ENCODE peak calls at places on chromosome 16, in four cellular contexts. One of them, this sample, is unnamed.

GRCh38 chr16:83310816-83311215 is 497.0 kb upstream of the HSBP1 start:
- DNase-seq in stomach: no peak
- DNase-seq in SK-N-SH: no peak
- DNase-seq in A549: no peak
- DNase-seq in this sample: no peak

GRCh38 chr16:12975766-12976165 is 74.4 kb downstream of the SHISA9 start:
- DNase-seq in SK-N-SH: no peak
- DNase-seq in A549: no peak
- DNase-seq in stomach: no peak
- DNase-seq in this sample: no peak

GRCh38 chr16:16147316-16147999 is 75.8 kb downstream of the ABCC6 start:
- DNase-seq in SK-N-SH: no peak
- DNase-seq in stomach: no peak
- DNase-seq in A549: no peak
- DNase-seq in this sample: no peak

GRCh38 chr16:12260647-12261262 is 284.2 kb downstream of the SNX29 start:
- DNase-seq in stomach: no peak
- DNase-seq in A549: peak
- DNase-seq in SK-N-SH: no peak
- DNase-seq in this sample: no peak

GRCh38 chr16:29009838-29010166 is 24.9 kb downstream of the LAT start:
- DNase-seq in stomach: no peak
- DNase-seq in A549: no peak
- DNase-seq in SK-N-SH: no peak
- DNase-seq in this sample: no peak

GRCh38 chr16:84482951-84483881 is 21.2 kb downstream of the MEAK7 start:
- DNase-seq in A549: no peak
- DNase-seq in stomach: peak
- DNase-seq in SK-N-SH: no peak
- DNase-seq in this sample: no peak

GRCh38 chr16:52453661-52454060 is 93.3 kb downstream of the TOX3 start:
- DNase-seq in A549: no peak
- DNase-seq in SK-N-SH: no peak
- DNase-seq in stomach: no peak
- DNase-seq in this sample: peak

GRCh38 chr16:68083861-68084503 is 1.2 kb upstream of the NFATC3 start:
- DNase-seq in A549: no peak
- DNase-seq in SK-N-SH: no peak
- DNase-seq in stomach: no peak
- DNase-seq in this sample: no peak

GRCh38 chr16:75256059-75256870 is 4.8 kb upstream of the BCAR1 start:
- DNase-seq in SK-N-SH: no peak
- DNase-seq in stomach: peak
- DNase-seq in A549: no peak
- DNase-seq in this sample: no peak

GRCh38 chr16:21097151-21097550 is 53.5 kb downstream of the DNAH3 start:
- DNase-seq in stomach: no peak
- DNase-seq in SK-N-SH: no peak
- DNase-seq in A549: no peak
- DNase-seq in this sample: no peak

GRCh38 chr16:2839650-2840450 is 9.7 kb downstream of the ZG16B start:
- DNase-seq in stomach: no peak
- DNase-seq in SK-N-SH: no peak
- DNase-seq in A549: no peak
- DNase-seq in this sample: no peak

GRCh38 chr16:47063011-47063724 is 80.6 kb downstream of the NETO2 start:
- DNase-seq in SK-N-SH: no peak
- DNase-seq in A549: no peak
- DNase-seq in stomach: no peak
- DNase-seq in this sample: no peak

GRCh38 chr16:57500578-57501111 is 14.4 kb upstream of the DOK4 start:
- DNase-seq in A549: no peak
- DNase-seq in stomach: no peak
- DNase-seq in SK-N-SH: peak
- DNase-seq in this sample: no peak

GRCh38 chr16:13307255-13307654 is 405.9 kb downstream of the SHISA9 start:
- DNase-seq in A549: no peak
- DNase-seq in SK-N-SH: no peak
- DNase-seq in stomach: no peak
- DNase-seq in this sample: no peak

GRCh38 chr16:67317853-67318252 is 8.7 kb downstream of the KCTD19 start:
- DNase-seq in SK-N-SH: no peak
- DNase-seq in stomach: no peak
- DNase-seq in A549: no peak
- DNase-seq in this sample: no peak

GRCh38 chr16:73020409-73020884 is 27.5 kb downstream of the ZFHX3 start:
- DNase-seq in stomach: peak
- DNase-seq in SK-N-SH: no peak
- DNase-seq in A549: peak
- DNase-seq in this sample: peak

GRCh38 chr16:67087803-67088202 is 21.9 kb upstream of the PHAF1 start:
- DNase-seq in A549: no peak
- DNase-seq in stomach: no peak
- DNase-seq in SK-N-SH: peak
- DNase-seq in this sample: no peak

GRCh38 chr16:81996664-81997529 is 14.4 kb downstream of the SDR42E1 start:
- DNase-seq in A549: peak
- DNase-seq in SK-N-SH: no peak
- DNase-seq in stomach: no peak
- DNase-seq in this sample: no peak

GRCh38 chr16:3665508-3665907 is 11.0 kb downstream of the DNASE1 start:
- DNase-seq in A549: no peak
- DNase-seq in SK-N-SH: no peak
- DNase-seq in stomach: no peak
- DNase-seq in this sample: no peak

GRCh38 chr16:57991551-57992059 is 8.9 kb downstream of the ZNF319 start:
- DNase-seq in SK-N-SH: no peak
- DNase-seq in stomach: no peak
- DNase-seq in A549: no peak
- DNase-seq in this sample: no peak

DNA sequence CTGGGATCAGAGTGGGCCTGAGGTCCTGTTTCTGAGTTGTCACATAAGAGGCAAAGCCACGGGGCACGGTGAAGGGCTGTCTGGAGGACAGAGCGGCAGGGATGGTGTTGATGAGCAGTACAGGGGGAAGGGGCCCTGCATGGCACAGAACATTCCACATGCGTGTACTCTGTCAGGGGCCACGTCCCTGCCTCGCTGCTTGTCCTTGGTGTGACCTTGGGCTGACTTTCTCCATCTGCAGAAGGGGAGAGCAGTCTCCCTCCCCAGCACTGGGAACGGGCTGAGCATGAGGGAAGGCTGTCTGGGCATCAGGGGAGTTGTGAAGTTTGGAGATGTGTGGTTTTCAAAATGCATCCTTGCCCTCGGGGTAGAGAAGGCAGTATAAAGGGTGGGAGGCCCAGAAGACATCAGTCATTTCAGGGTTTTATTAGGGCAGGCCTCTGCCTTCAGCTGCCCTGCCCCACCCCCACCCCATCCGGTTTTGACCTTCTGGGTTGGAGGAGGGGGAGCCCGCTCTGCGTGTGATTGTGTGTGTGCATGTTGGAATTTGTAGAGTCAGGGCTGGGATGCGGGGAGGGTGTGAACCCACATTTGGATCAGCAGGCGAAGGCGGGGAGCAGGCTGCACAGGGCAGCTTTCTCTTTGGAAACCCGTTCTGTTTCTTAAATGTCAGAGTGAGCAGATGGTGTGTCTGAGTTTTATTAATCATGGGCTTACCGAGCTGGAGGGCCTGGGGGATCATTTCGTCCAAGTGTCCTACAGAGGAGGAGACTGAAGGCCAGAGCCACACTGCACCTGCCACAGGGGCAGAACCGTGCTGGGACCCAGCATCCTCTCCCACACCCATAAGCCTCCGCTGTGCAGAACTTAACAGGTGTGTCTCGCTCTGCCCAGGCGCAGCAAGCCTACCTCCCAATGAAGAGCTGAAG is 71.2 kb upstream of the GSE1 start:
- DNase-seq in A549: no peak
- DNase-seq in SK-N-SH: no peak
- DNase-seq in stomach: no peak
- DNase-seq in this sample: no peak
- TF ChIP-seq EP300 in A549: no peak
- TF ChIP-seq EP300 in SK-N-SH: no peak
- TF ChIP-seq EP300 in stomach: no peak
- TF ChIP-seq EP300 in this sample: no peak

GRCh38 chr16:69087161-69087581 is 18.3 kb upstream of the HAS3 start:
- DNase-seq in A549: no peak
- DNase-seq in SK-N-SH: no peak
- DNase-seq in stomach: no peak
- DNase-seq in this sample: no peak

GRCh38 chr16:69089091-69089912 is 16.2 kb upstream of the HAS3 start:
- DNase-seq in A549: no peak
- DNase-seq in SK-N-SH: peak
- DNase-seq in stomach: peak
- DNase-seq in this sample: no peak

GRCh38 chr16:69084301-69084700 is 21.2 kb upstream of the HAS3 start:
- DNase-seq in stomach: no peak
- DNase-seq in SK-N-SH: no peak
- DNase-seq in A549: no peak
- DNase-seq in this sample: no peak

GRCh38 chr16:69085032-69085695 is 20.3 kb upstream of the HAS3 start:
- DNase-seq in SK-N-SH: no peak
- DNase-seq in A549: no peak
- DNase-seq in stomach: no peak
- DNase-seq in this sample: no peak

GRCh38 chr16:69088684-69089083 is 16.8 kb upstream of the HAS3 start:
- DNase-seq in A549: no peak
- DNase-seq in SK-N-SH: no peak
- DNase-seq in stomach: no peak
- DNase-seq in this sample: no peak
- H3K27ac ChIP-seq in A549: peak
- H3K27ac ChIP-seq in SK-N-SH: peak
- H3K27ac ChIP-seq in stomach: no peak
- H3K27ac ChIP-seq in this sample: no peak

GRCh38 chr16:1163567-1164055 is 10.7 kb downstream of the CACNA1H start:
- DNase-seq in stomach: no peak
- DNase-seq in SK-N-SH: no peak
- DNase-seq in A549: no peak
- DNase-seq in this sample: no peak
- H3K4me3 ChIP-seq in stomach: no peak
- H3K4me3 ChIP-seq in SK-N-SH: no peak
- H3K4me3 ChIP-seq in A549: no peak
- H3K4me3 ChIP-seq in this sample: no peak

GRCh38 chr16:49875812-49876715 is 20.2 kb upstream of the ZNF423 start:
- DNase-seq in A549: no peak
- DNase-seq in SK-N-SH: no peak
- DNase-seq in stomach: no peak
- DNase-seq in this sample: no peak
- TF ChIP-seq EP300 in A549: no peak
- TF ChIP-seq EP300 in SK-N-SH: no peak
- TF ChIP-seq EP300 in stomach: no peak
- TF ChIP-seq EP300 in this sample: no peak

GRCh38 chr16:10280262-10281170 is 98.3 kb upstream of the GRIN2A start:
- DNase-seq in stomach: no peak
- DNase-seq in A549: no peak
- DNase-seq in SK-N-SH: peak
- DNase-seq in this sample: no peak

GRCh38 chr16:10277597-10277996 is 95.4 kb upstream of the GRIN2A start:
- DNase-seq in SK-N-SH: no peak
- DNase-seq in A549: no peak
- DNase-seq in stomach: no peak
- DNase-seq in this sample: no peak

GRCh38 chr16:10282367-10282766 is 100.1 kb upstream of the GRIN2A start:
- DNase-seq in SK-N-SH: no peak
- DNase-seq in A549: no peak
- DNase-seq in stomach: no peak
- DNase-seq in this sample: no peak
- H3K27ac ChIP-seq in SK-N-SH: no peak
- H3K27ac ChIP-seq in A549: no peak
- H3K27ac ChIP-seq in stomach: no peak
- H3K27ac ChIP-seq in this sample: no peak

GRCh38 chr16:27462200-27462845 is 60.3 kb downstream of the IL21R start:
- DNase-seq in SK-N-SH: no peak
- DNase-seq in A549: no peak
- DNase-seq in stomach: no peak
- DNase-seq in this sample: no peak

GRCh38 chr16:27462846-27463682 is 61.1 kb downstream of the IL21R start:
- DNase-seq in stomach: no peak
- DNase-seq in A549: no peak
- DNase-seq in SK-N-SH: no peak
- DNase-seq in this sample: no peak

GRCh38 chr16:27465483-27465879 is 63.5 kb downstream of the IL21R start:
- DNase-seq in stomach: no peak
- DNase-seq in A549: no peak
- DNase-seq in SK-N-SH: no peak
- DNase-seq in this sample: no peak

GRCh38 chr16:27463741-27464662 is 62.0 kb downstream of the IL21R start:
- DNase-seq in stomach: no peak
- DNase-seq in SK-N-SH: no peak
- DNase-seq in A549: no peak
- DNase-seq in this sample: no peak

DNA sequence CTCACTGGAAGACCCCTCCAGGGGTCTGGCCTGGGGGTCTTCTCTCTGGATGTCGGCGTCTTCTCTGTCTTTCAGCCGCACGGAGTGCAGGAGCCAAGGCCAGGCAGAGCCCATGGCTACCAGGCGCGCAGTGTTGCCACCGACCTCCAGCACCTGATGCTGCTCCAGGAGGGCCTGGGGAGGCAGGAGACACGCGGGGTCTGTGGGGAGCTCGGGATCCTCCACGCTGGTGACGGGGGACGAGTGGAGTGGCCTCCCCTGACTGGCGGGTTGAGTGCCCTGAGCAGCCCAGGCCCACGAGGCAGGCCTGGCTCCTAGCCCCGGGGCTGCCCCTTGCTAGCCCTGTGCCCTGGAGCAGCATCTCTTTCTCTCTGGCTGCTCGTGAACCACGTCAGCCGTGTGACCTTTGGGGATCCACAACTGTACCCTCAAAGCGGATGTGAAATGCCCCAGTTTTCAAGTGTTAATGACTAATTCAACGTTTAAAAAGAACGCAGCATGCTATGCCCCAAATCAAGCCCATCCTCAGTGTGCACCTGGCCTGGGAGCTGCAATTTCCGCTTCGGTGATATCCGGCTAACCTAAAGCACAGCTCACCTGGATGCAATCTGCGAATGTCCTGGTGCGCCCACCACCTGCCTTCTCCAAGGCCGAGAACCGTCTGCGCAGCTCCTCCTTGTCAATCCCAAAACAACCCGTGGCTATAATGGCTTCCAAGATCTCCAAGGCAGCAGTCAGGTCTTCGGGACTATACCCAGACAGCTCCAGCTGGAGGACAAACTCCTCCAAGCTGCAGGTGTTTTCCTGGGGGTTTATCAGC is 62.9 kb downstream of the IL21R start:
- DNase-seq in SK-N-SH: no peak
- DNase-seq in A549: no peak
- DNase-seq in stomach: no peak
- DNase-seq in this sample: no peak
- H3K4me3 ChIP-seq in SK-N-SH: no peak
- H3K4me3 ChIP-seq in A549: no peak
- H3K4me3 ChIP-seq in stomach: no peak
- H3K4me3 ChIP-seq in this sample: no peak

This sample was measured in transverse colon.